ENCODE peak calls at places on chromosomes 1 and 21, in six cellular contexts. One of them, this sample, is unnamed.

GRCh38 chr1:33684346-33685122 is 179.3 kb upstream of the HMGB4 start:
- DNase-seq in PC-3: no peak
- DNase-seq in endothelial cell: no peak
- DNase-seq in HT1080: peak; percentile 56
- DNase-seq in T-helper 1 cell: no peak
- DNase-seq in HTR-8/SVneo: no peak
- DNase-seq in this sample: no peak

GRCh38 chr1:26164036-26164927 is 4.5 kb downstream of the C1orf232 start:
- DNase-seq in T-helper 1 cell: peak; percentile 51
- DNase-seq in PC-3: peak; percentile 30
- DNase-seq in endothelial cell: peak; percentile 78
- DNase-seq in HT1080: no peak
- DNase-seq in HTR-8/SVneo: no peak
- DNase-seq in this sample: no peak

GRCh38 chr1:93579891-93580290 is 101.7 kb downstream of the BCAR3 start:
- DNase-seq in endothelial cell: no peak
- DNase-seq in HTR-8/SVneo: no peak
- DNase-seq in PC-3: peak; percentile 90
- DNase-seq in HT1080: peak; percentile 71
- DNase-seq in T-helper 1 cell: no peak
- DNase-seq in this sample: peak; percentile 87

GRCh38 chr21:21101911-21102310 is 103.7 kb downstream of the NCAM2 start:
- DNase-seq in PC-3: peak; percentile 48
- DNase-seq in HT1080: peak; percentile 59
- DNase-seq in T-helper 1 cell: no peak
- DNase-seq in endothelial cell: peak; percentile 35
- DNase-seq in HTR-8/SVneo: no peak
- DNase-seq in this sample: no peak

GRCh38 chr1:88802950-88803349 is 88.4 kb downstream of the GTF2B start:
- DNase-seq in endothelial cell: no peak
- DNase-seq in T-helper 1 cell: no peak
- DNase-seq in PC-3: peak; percentile 51
- DNase-seq in HT1080: peak; percentile 61
- DNase-seq in HTR-8/SVneo: peak; percentile 4
- DNase-seq in this sample: peak; percentile 40

GRCh38 chr1:114270255-114271117 is 116.8 kb upstream of the SYT6 start:
- DNase-seq in HT1080: no peak
- DNase-seq in endothelial cell: no peak
- DNase-seq in HTR-8/SVneo: no peak
- DNase-seq in T-helper 1 cell: no peak
- DNase-seq in PC-3: no peak
- DNase-seq in this sample: no peak

GRCh38 chr21:32138658-32139057 is 140.2 kb downstream of the MIS18A start:
- DNase-seq in HT1080: no peak
- DNase-seq in endothelial cell: no peak
- DNase-seq in T-helper 1 cell: no peak
- DNase-seq in HTR-8/SVneo: no peak
- DNase-seq in PC-3: no peak
- DNase-seq in this sample: no peak

GRCh38 chr1:63691672-63692425 is 82.0 kb upstream of the ROR1 start:
- DNase-seq in HTR-8/SVneo: peak; percentile 57
- DNase-seq in T-helper 1 cell: no peak
- DNase-seq in HT1080: peak; percentile 71
- DNase-seq in endothelial cell: peak; percentile 58
- DNase-seq in PC-3: peak; percentile 92
- DNase-seq in this sample: peak; percentile 68

GRCh38 chr1:117671781-117672501 is 66.1 kb downstream of the TENT5C start:
- DNase-seq in endothelial cell: peak; percentile 42
- DNase-seq in HTR-8/SVneo: no peak
- DNase-seq in PC-3: no peak
- DNase-seq in T-helper 1 cell: no peak
- DNase-seq in HT1080: peak; percentile 65
- DNase-seq in this sample: no peak

GRCh38 chr1:203669739-203670138 is 43.1 kb downstream of the ATP2B4 start:
- DNase-seq in HTR-8/SVneo: peak; percentile 41
- DNase-seq in HT1080: peak; percentile 94
- DNase-seq in T-helper 1 cell: no peak
- DNase-seq in endothelial cell: no peak
- DNase-seq in PC-3: peak; percentile 84
- DNase-seq in this sample: peak; percentile 93

GRCh38 chr1:93758842-93759515 is 77.3 kb upstream of the BCAR3 start:
- DNase-seq in PC-3: peak; percentile 64
- DNase-seq in HTR-8/SVneo: no peak
- DNase-seq in T-helper 1 cell: no peak
- DNase-seq in endothelial cell: peak; percentile 13
- DNase-seq in HT1080: peak; percentile 91
- DNase-seq in this sample: no peak

GRCh38 chr1:3907031-3907534 is 7.0 kb upstream of the C1orf174 start:
- DNase-seq in PC-3: peak; percentile 35
- DNase-seq in endothelial cell: peak; percentile 35
- DNase-seq in HT1080: no peak
- DNase-seq in HTR-8/SVneo: no peak
- DNase-seq in T-helper 1 cell: no peak
- DNase-seq in this sample: no peak

GRCh38 chr1:172638885-172639831 is 19.7 kb upstream of the FASLG start:
- DNase-seq in HTR-8/SVneo: peak; percentile 38
- DNase-seq in endothelial cell: no peak
- DNase-seq in HT1080: peak; percentile 98
- DNase-seq in PC-3: peak; percentile 100
- DNase-seq in T-helper 1 cell: peak; percentile 61
- DNase-seq in this sample: peak; percentile 97

GRCh38 chr1:234528073-234528865 is 49.3 kb upstream of the TARBP1 start:
- DNase-seq in HT1080: no peak
- DNase-seq in T-helper 1 cell: no peak
- DNase-seq in HTR-8/SVneo: no peak
- DNase-seq in PC-3: no peak
- DNase-seq in endothelial cell: no peak
- DNase-seq in this sample: no peak

GRCh38 chr1:156752843-156753486 is 1.5 kb upstream of the HDGF start:
- DNase-seq in endothelial cell: no peak
- DNase-seq in HT1080: no peak
- DNase-seq in PC-3: no peak
- DNase-seq in T-helper 1 cell: no peak
- DNase-seq in HTR-8/SVneo: no peak
- DNase-seq in this sample: no peak

GRCh38 chr1:208185801-208186201 is 58.4 kb downstream of the PLXNA2 start:
- DNase-seq in HT1080: no peak
- DNase-seq in T-helper 1 cell: no peak
- DNase-seq in HTR-8/SVneo: no peak
- DNase-seq in PC-3: peak; percentile 28
- DNase-seq in endothelial cell: no peak
- DNase-seq in this sample: no peak

GRCh38 chr1:91609571-91609970 is 108.9 kb downstream of the CDC7 start:
- DNase-seq in PC-3: peak; percentile 93
- DNase-seq in endothelial cell: no peak
- DNase-seq in HTR-8/SVneo: no peak
- DNase-seq in T-helper 1 cell: no peak
- DNase-seq in HT1080: peak; percentile 72
- DNase-seq in this sample: peak; percentile 68

GRCh38 chr1:152824964-152825363 is 2.3 kb upstream of the LCE1A start:
- DNase-seq in HTR-8/SVneo: no peak
- DNase-seq in HT1080: no peak
- DNase-seq in endothelial cell: no peak
- DNase-seq in PC-3: no peak
- DNase-seq in T-helper 1 cell: no peak
- DNase-seq in this sample: peak; percentile 39

GRCh38 chr1:203090667-203091320 is 5.0 kb upstream of the MYOG start:
- DNase-seq in HT1080: no peak
- DNase-seq in HTR-8/SVneo: no peak
- DNase-seq in endothelial cell: no peak
- DNase-seq in T-helper 1 cell: no peak
- DNase-seq in PC-3: no peak
- DNase-seq in this sample: peak; percentile 60

GRCh38 chr1:154557939-154558609 is 388 bp downstream of the UBE2Q1 start:
- DNase-seq in PC-3: no peak
- DNase-seq in HTR-8/SVneo: no peak
- DNase-seq in endothelial cell: peak; percentile 60
- DNase-seq in HT1080: no peak
- DNase-seq in T-helper 1 cell: no peak
- DNase-seq in this sample: no peak

GRCh38 chr1:16430598-16430997 is 6.6 kb downstream of the SPATA21 start:
- DNase-seq in T-helper 1 cell: no peak
- DNase-seq in HT1080: peak; percentile 65
- DNase-seq in PC-3: no peak
- DNase-seq in endothelial cell: no peak
- DNase-seq in HTR-8/SVneo: peak; percentile 15
- DNase-seq in this sample: peak; percentile 9

GRCh38 chr1:228150458-228151169 is 884 bp downstream of the GJC2 start:
- DNase-seq in T-helper 1 cell: no peak
- DNase-seq in endothelial cell: no peak
- DNase-seq in HT1080: no peak
- DNase-seq in PC-3: no peak
- DNase-seq in HTR-8/SVneo: no peak
- DNase-seq in this sample: no peak

GRCh38 chr1:149936992-149937705 is 470 bp upstream of the MTMR11 start:
- DNase-seq in endothelial cell: no peak
- DNase-seq in HT1080: peak; percentile 83
- DNase-seq in PC-3: peak; percentile 96
- DNase-seq in T-helper 1 cell: no peak
- DNase-seq in HTR-8/SVneo: peak; percentile 62
- DNase-seq in this sample: peak; percentile 95

GRCh38 chr1:109083923-109084322 is 6.6 kb upstream of the TMEM167B start:
- DNase-seq in HT1080: peak; percentile 26
- DNase-seq in T-helper 1 cell: no peak
- DNase-seq in endothelial cell: no peak
- DNase-seq in HTR-8/SVneo: no peak
- DNase-seq in PC-3: no peak
- DNase-seq in this sample: peak; percentile 23

GRCh38 chr1:88983791-88984552 is 8.5 kb downstream of the KYAT3 start:
- DNase-seq in T-helper 1 cell: peak; percentile 21
- DNase-seq in HTR-8/SVneo: peak; percentile 40
- DNase-seq in endothelial cell: no peak
- DNase-seq in PC-3: peak; percentile 84
- DNase-seq in HT1080: peak; percentile 47
- DNase-seq in this sample: peak; percentile 61

GRCh38 chr1:209861242-209861641 is 33.5 kb downstream of the UTP25 start:
- DNase-seq in HTR-8/SVneo: no peak
- DNase-seq in T-helper 1 cell: no peak
- DNase-seq in HT1080: no peak
- DNase-seq in PC-3: no peak
- DNase-seq in endothelial cell: no peak
- DNase-seq in this sample: peak; percentile 36